ENCODE peak calls at places on chromosomes 5 and 9, in four cellular contexts. P is IMR-90; X is vagina; S is CD4-positive, CD25-positive, alpha-beta regulatory T cell. B is an unnamed sample.

GRCh38 chr9:126643945-126644527 is 30.3 kb downstream of the LMX1B start:
- DNase-seq in P (no peak), X (no peak), S (no peak), B (no peak)

GRCh38 chr9:38066907-38067610 is 2.0 kb downstream of the SHB start:
- DNase-seq in X (no peak), S (no peak), P (no peak), B (no peak)

GRCh38 chr5:8828596-8829321 is 717.1 kb downstream of the SEMA5A start:
- DNase-seq in P (peak), X (no peak), S (no peak), B (no peak)

GRCh38 chr5:140239939-140240700 is 62.8 kb downstream of the PFDN1 start:
- DNase-seq in P (peak), S (peak), X (no peak), B (peak)

GRCh38 chr5:75043736-75044264 is 8.6 kb downstream of the GCNT4 start:
- DNase-seq in X (no peak), S (no peak), P (no peak), B (no peak)

GRCh38 chr9:81758123-81758797 is 68.9 kb upstream of the TLE1 start:
- DNase-seq in S (no peak), X (no peak), P (no peak), B (no peak)

GRCh38 chr5:38011641-38012188 is 171.9 kb upstream of the GDNF start:
- DNase-seq in S (no peak), P (no peak), X (no peak), B (no peak)

GRCh38 chr9:93125331-93125894 is 8.6 kb downstream of the NINJ1 start:
- DNase-seq in X (peak), S (no peak), P (no peak), B (no peak)

GRCh38 chr5:147051193-147051592 is 172.6 kb upstream of the PPP2R2B start:
- DNase-seq in P (no peak), S (no peak), X (no peak), B (no peak)

GRCh38 chr5:59099270-59099994 is 516.6 kb downstream of the RAB3C start:
- DNase-seq in X (no peak), P (peak), S (peak), B (no peak)

GRCh38 chr5:130546216-130546615 is 618.8 kb downstream of the HINT1 start:
- DNase-seq in S (no peak), X (no peak), P (no peak), B (no peak)

GRCh38 chr9:110078626-110079025 is 129.3 kb downstream of the C9orf152 start:
- DNase-seq in P (no peak), S (no peak), X (no peak), B (no peak)

GRCh38 chr9:136823136-136824046 is 15.6 kb downstream of the RABL6 start:
- DNase-seq in P (no peak), S (no peak), X (no peak), B (no peak)

GRCh38 chr5:73213566-73213998 is 40.6 kb downstream of the TMEM174 start:
- DNase-seq in P (peak), X (no peak), S (no peak), B (no peak)

GRCh38 chr9:136137321-136138054 is 18.8 kb upstream of the TMEM250 start:
- DNase-seq in P (no peak), X (no peak), S (no peak), B (no peak)

GRCh38 chr9:26975728-26976707 is 19.8 kb downstream of the IFT74 start:
- DNase-seq in X (no peak), P (peak), S (peak), B (peak)

GRCh38 chr5:133820516-133820915 is 147.9 kb downstream of the C5orf15 start:
- DNase-seq in X (no peak), P (no peak), S (no peak), B (no peak)

GRCh38 chr9:18490591-18491370 is 16.8 kb downstream of the ADAMTSL1 start:
- DNase-seq in X (no peak), P (peak), S (no peak), B (no peak)

GRCh38 chr5:90590-91547 is 1.1 kb upstream of the PLEKHG4B start:
- DNase-seq in P (no peak), X (peak), S (no peak), B (no peak)

GRCh38 chr5:73233461-73234151 is 60.6 kb downstream of the TMEM174 start:
- DNase-seq in S (no peak), X (no peak), P (no peak), B (no peak)

GRCh38 chr5:75512383-75513074 is 838 bp downstream of the POLK start:
- DNase-seq in P (peak), S (no peak), X (no peak), B (no peak)

GRCh38 chr9:114638441-114638840 is 19.2 kb downstream of the TEX53 start:
- DNase-seq in P (no peak), X (no peak), S (no peak), B (no peak)

GRCh38 chr5:32709789-32710334 is 1.3 kb upstream of the NPR3 start:
- DNase-seq in S (no peak), P (peak), X (no peak), B (peak)

GRCh38 chr9:134410078-134410834 is 84.0 kb downstream of the RXRA start:
- DNase-seq in X (no peak), S (no peak), P (no peak), B (no peak)

GRCh38 chr9:91246842-91247241 is 114.9 kb downstream of the AUH start:
- DNase-seq in S (no peak), X (no peak), P (peak), B (no peak)

GRCh38 chr5:38638656-38639055 is 82.2 kb upstream of the LIFR start:
- DNase-seq in S (no peak), P (no peak), X (peak), B (no peak)

GRCh38 chr9:137618105-137619067 is at the start of gene EHMT1:
- DNase-seq in P (peak), X (peak), S (peak), B (peak)

GRCh38 chr5:91521313-91521712 is 138.2 kb upstream of the ARRDC3 start:
- DNase-seq in S (no peak), P (no peak), X (no peak), B (no peak)

GRCh38 chr5:55438931-55439477 is 95.8 kb downstream of the PLPP1 start:
- DNase-seq in P (peak), S (no peak), X (no peak), B (no peak)

GRCh38 chr5:135832941-135833340 is 1.5 kb upstream of the SLC25A48 start:
- DNase-seq in S (no peak), P (no peak), X (peak), B (no peak)

GRCh38 chr5:135834639-135835529 is at the start of gene SLC25A48:
- DNase-seq in P (peak), S (no peak), X (peak), B (no peak)

GRCh38 chr5:135833521-135833920 is 942 bp upstream of the SLC25A48 start:
- DNase-seq in S (no peak), X (peak), P (no peak), B (no peak)

GRCh38 chr5:135835766-135836165 is 1.3 kb downstream of the SLC25A48 start:
- DNase-seq in P (no peak), X (peak), S (no peak), B (no peak)

GRCh38 chr5:135833961-135834638 is 363 bp upstream of the SLC25A48 start:
- DNase-seq in X (peak), S (no peak), P (no peak), B (peak)
- H3K4me3 ChIP-seq in X (peak), S (no peak), P (no peak), B (no peak)

GRCh38 chr5:163104496-163104895 is 332.9 kb upstream of the CCNG1 start:
- DNase-seq in S (no peak), X (no peak), P (no peak), B (peak)

GRCh38 chr5:163108351-163108750 is 329.0 kb upstream of the CCNG1 start:
- DNase-seq in S (no peak), P (no peak), X (no peak), B (no peak)

GRCh38 chr5:163105456-163105855 is 331.9 kb upstream of the CCNG1 start:
- DNase-seq in P (no peak), S (no peak), X (no peak), B (no peak)

DNA sequence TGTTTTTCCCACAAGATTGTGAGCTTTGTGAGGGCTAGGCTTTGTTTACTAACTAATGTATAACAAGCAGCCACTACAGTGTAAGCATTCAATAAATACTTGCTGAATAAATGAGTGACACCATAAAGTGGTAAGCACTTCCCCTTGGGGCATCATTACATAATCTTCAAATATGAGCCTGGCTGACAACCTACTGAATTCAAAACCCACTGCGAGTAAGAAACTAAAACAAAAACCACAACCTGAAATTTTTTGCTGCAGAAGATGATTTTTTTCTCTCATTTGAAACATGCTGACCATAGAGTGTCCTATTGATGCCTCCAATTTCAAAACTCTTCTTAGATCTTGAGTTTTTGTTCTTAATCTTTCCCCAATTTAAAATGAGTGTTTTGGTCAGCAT is 331.3 kb upstream of the CCNG1 start:
- DNase-seq in P (no peak), S (no peak), X (no peak), B (no peak)
- H3K4me3 ChIP-seq in P (no peak), S (no peak), X (no peak), B (no peak)

GRCh38 chr5:88807327-88807726 is 75.7 kb downstream of the MEF2C start:
- DNase-seq in X (no peak), P (no peak), S (no peak), B (no peak)
- H3K4me3 ChIP-seq in X (no peak), P (no peak), S (no peak), B (no peak)

GRCh38 chr9:13661014-13661413 is 381.5 kb upstream of the MPDZ start:
- DNase-seq in P (no peak), X (no peak), S (no peak), B (no peak)

GRCh38 chr9:13665418-13666066 is 386.1 kb upstream of the MPDZ start:
- DNase-seq in P (peak), X (no peak), S (no peak), B (peak)
- H3K4me3 ChIP-seq in P (no peak), X (no peak), S (no peak), B (no peak)